ENCODE peak calls at places on chromosomes 13 and 19, in ten cellular contexts. I, R, B, S, V, K, H, O, C and X are unnamed samples.

GRCh38 chr19:29121684-29122083 is 91.3 kb downstream of the UQCRFS1 start:
- DNase-seq in S (peak), I (peak), R (no peak), K (no peak), C (no peak), B (no peak), O (peak), V (no peak), H (no peak), X (no peak)

GRCh38 chr13:25988655-25989054 is 63.2 kb downstream of the SHISA2 start:
- DNase-seq in H (no peak), O (no peak), I (no peak), K (no peak), C (no peak), V (no peak), S (peak), R (no peak), B (no peak), X (no peak)

GRCh38 chr19:55913643-55914268 is 18.4 kb downstream of the NLRP13 start:
- DNase-seq in V (no peak), C (no peak), B (no peak), O (no peak), I (no peak), H (no peak), R (no peak), S (no peak), K (peak), X (no peak)

GRCh38 chr19:2964874-2965273 is 12.5 kb upstream of the TLE6 start:
- DNase-seq in K (no peak), R (no peak), I (no peak), H (no peak), B (no peak), V (no peak), O (no peak), S (no peak), C (no peak), X (no peak)

GRCh38 chr13:107365466-107366215 is 797.7 kb upstream of the ARGLU1 start:
- DNase-seq in V (no peak), C (no peak), B (no peak), H (no peak), S (no peak), I (no peak), K (no peak), O (no peak), R (no peak), X (no peak)

GRCh38 chr19:18478545-18479311 is 40.8 kb upstream of the ISYNA1 start:
- DNase-seq in H (peak), O (peak), V (peak), B (no peak), K (no peak), I (peak), R (peak), C (no peak), S (peak), X (peak)

GRCh38 chr19:18833849-18834643 is 2.3 kb downstream of the UPF1 start:
- DNase-seq in B (no peak), O (no peak), I (peak), R (peak), H (no peak), K (no peak), S (peak), V (peak), C (no peak), X (no peak)

GRCh38 chr19:3860499-3860898 is 8.3 kb downstream of the ZFR2 start:
- DNase-seq in V (no peak), B (no peak), K (no peak), R (no peak), S (no peak), C (no peak), O (no peak), H (no peak), I (no peak), X (no peak)

GRCh38 chr19:18841400-18841799 is 9.6 kb downstream of the UPF1 start:
- DNase-seq in O (no peak), V (no peak), K (no peak), C (no peak), H (no peak), I (no peak), R (peak), B (no peak), S (no peak), X (no peak)

GRCh38 chr13:51981355-51981754 is 29.9 kb downstream of the ATP7B start:
- DNase-seq in K (no peak), V (no peak), R (no peak), C (no peak), I (no peak), O (no peak), B (no peak), H (no peak), S (no peak), X (no peak)

GRCh38 chr19:58009666-58010301 is 7.2 kb upstream of the ZNF606 start:
- DNase-seq in O (peak), V (peak), S (peak), C (peak), R (peak), H (peak), B (no peak), K (no peak), I (peak), X (peak)

GRCh38 chr13:33119022-33119735 is 103.0 kb downstream of the KL start:
- DNase-seq in V (no peak), S (no peak), B (no peak), K (no peak), C (no peak), I (no peak), O (no peak), R (no peak), H (no peak), X (no peak)

GRCh38 chr13:91632071-91632470 is 233.7 kb downstream of the GPC5 start:
- DNase-seq in V (no peak), R (no peak), I (no peak), S (no peak), C (no peak), B (no peak), K (no peak), O (no peak), H (no peak), X (no peak)

GRCh38 chr19:56117376-56117884 is 3.7 kb downstream of the ZNF787 start:
- DNase-seq in O (no peak), K (no peak), B (no peak), V (no peak), R (no peak), C (peak), S (no peak), I (peak), H (no peak), X (no peak)

GRCh38 chr13:45194081-45194939 is 6.5 kb downstream of the KCTD4 start:
- DNase-seq in O (peak), K (no peak), H (no peak), V (no peak), I (peak), B (no peak), C (no peak), S (peak), R (no peak), X (peak)
- TF ChIP-seq CTCF in O (peak), K (no peak), H (peak), V (no peak), I (peak), B (peak), C (no peak), S (peak), R (no peak), X (peak)

DNA sequence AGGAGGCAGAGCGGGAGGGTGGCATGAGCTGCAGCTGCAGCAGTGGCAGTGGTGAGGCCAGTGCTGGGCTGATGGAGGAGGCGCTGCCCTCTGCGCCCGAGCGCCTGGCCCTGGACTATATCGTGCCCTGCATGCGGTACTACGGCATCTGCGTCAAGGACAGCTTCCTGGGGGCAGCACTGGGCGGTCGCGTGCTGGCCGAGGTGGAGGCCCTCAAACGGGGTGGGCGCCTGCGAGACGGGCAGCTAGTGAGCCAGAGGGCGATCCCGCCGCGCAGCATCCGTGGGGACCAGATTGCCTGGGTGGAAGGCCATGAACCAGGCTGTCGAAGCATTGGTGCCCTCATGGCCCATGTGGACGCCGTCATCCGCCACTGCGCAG is 2.0 kb downstream of the EGLN2 start:
- DNase-seq in B (no peak), R (peak), K (no peak), S (no peak), V (no peak), C (no peak), I (no peak), O (no peak), H (no peak), X (no peak)
- H3K27ac ChIP-seq in B (peak), R (peak), K (peak), S (no peak), V (peak), C (peak), I (no peak), O (no peak), H (peak), X (peak)

DNA sequence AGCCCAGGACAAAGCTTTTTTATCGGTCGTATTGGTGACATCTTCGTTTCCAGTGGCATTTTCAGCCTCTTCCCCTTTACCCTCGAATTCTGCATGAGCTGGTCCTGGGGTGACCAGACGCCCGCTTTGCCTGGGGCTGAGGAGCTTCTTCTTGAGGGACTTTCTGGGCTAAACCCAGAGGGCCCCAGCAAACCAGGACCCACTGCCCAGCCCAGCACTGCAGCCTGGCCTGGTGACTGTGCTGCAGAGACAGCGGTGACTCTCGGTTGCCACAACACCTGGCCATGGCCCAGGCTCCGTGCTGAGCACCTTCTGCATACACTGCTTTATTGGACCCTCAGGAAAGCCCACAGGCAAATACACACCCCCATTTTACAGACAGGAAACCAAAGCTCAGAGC is 21.0 kb downstream of the SPACA7 start:
- DNase-seq in I (no peak), B (no peak), C (no peak), V (no peak), O (no peak), K (no peak), H (no peak), R (no peak), S (no peak), X (no peak)
- TF ChIP-seq CTCF in I (no peak), B (no peak), C (no peak), V (no peak), O (no peak), K (no peak), H (no peak), R (no peak), S (no peak), X (no peak)

GRCh38 chr13:32039056-32039455 is 7.5 kb downstream of the FRY start:
- DNase-seq in R (no peak), B (no peak), H (no peak), I (no peak), S (no peak), O (no peak), V (no peak), C (no peak), K (no peak), X (no peak)

GRCh38 chr13:32038353-32038752 is 6.8 kb downstream of the FRY start:
- DNase-seq in C (no peak), B (no peak), I (no peak), H (no peak), K (no peak), O (no peak), R (no peak), V (no peak), S (no peak), X (no peak)

GRCh38 chr13:32036762-32037161 is 5.2 kb downstream of the FRY start:
- DNase-seq in H (no peak), O (no peak), R (no peak), V (peak), C (no peak), K (no peak), S (no peak), B (no peak), I (no peak), X (no peak)

GRCh38 chr13:32036131-32036695 is 4.6 kb downstream of the FRY start:
- DNase-seq in O (no peak), H (no peak), B (no peak), K (no peak), C (no peak), V (peak), R (no peak), S (no peak), I (no peak), X (no peak)

GRCh38 chr13:32037471-32037870 is 5.9 kb downstream of the FRY start:
- DNase-seq in H (no peak), K (no peak), R (no peak), C (no peak), O (no peak), B (no peak), V (no peak), S (no peak), I (no peak), X (no peak)
- H3K27ac ChIP-seq in H (no peak), K (no peak), R (peak), C (no peak), O (no peak), B (no peak), V (no peak), S (no peak), I (no peak), X (no peak)

DNA sequence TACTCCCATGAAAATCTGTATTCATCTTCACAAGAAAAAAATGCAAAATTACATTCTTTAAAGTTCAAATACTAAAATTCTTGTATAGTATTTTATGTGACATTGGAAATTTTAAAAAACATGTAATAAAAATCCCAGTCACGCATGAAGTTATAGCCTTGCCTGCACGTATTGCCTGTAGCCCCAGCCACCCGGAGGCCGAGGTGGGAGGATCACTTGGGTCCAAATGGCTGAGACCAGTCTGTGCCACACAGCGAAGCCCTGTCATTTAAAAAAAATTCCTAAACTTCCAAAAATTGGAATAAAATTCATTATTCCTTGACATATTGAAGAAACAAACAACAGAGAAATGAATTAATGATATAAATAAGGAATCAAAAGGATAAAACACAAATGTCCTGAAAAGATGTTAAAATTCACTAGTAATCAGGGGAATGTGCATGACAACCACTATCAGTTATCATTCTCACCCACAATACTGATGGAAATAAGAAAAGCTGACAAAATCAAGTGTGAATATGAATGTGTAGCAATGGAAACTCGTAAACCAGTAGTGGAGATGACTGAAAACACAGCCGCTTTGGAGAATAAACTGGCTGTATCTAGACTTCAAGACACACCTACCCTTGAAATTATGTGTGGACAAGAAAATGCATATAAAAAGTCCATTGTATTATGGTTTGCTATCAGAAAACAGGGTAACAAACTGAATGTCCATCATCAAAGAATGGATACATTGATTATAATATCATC is 7.5 kb downstream of the CARD8 start:
- DNase-seq in C (no peak), R (no peak), B (no peak), O (no peak), H (no peak), S (no peak), V (no peak), I (no peak), K (no peak), X (no peak)
- TF ChIP-seq CTCF in C (no peak), R (no peak), B (no peak), O (no peak), H (no peak), S (no peak), V (no peak), I (no peak), K (no peak), X (no peak)

GRCh38 chr19:8641221-8641907 is 10.9 kb downstream of the NFILZ start:
- DNase-seq in H (no peak), O (no peak), B (no peak), C (no peak), R (no peak), K (no peak), V (no peak), S (no peak), I (no peak), X (no peak)

GRCh38 chr19:8638078-8638619 is 7.7 kb downstream of the NFILZ start:
- DNase-seq in K (no peak), V (no peak), H (no peak), B (peak), C (no peak), S (no peak), I (peak), R (no peak), O (peak), X (peak)

GRCh38 chr19:8640402-8641004 is 10.1 kb downstream of the NFILZ start:
- DNase-seq in O (peak), R (peak), B (no peak), C (peak), S (peak), I (peak), V (no peak), H (peak), K (no peak), X (peak)

GRCh38 chr19:8641908-8642547 is 11.6 kb downstream of the NFILZ start:
- DNase-seq in I (no peak), S (peak), R (no peak), O (peak), K (peak), C (no peak), B (no peak), H (no peak), V (no peak), X (no peak)

DNA sequence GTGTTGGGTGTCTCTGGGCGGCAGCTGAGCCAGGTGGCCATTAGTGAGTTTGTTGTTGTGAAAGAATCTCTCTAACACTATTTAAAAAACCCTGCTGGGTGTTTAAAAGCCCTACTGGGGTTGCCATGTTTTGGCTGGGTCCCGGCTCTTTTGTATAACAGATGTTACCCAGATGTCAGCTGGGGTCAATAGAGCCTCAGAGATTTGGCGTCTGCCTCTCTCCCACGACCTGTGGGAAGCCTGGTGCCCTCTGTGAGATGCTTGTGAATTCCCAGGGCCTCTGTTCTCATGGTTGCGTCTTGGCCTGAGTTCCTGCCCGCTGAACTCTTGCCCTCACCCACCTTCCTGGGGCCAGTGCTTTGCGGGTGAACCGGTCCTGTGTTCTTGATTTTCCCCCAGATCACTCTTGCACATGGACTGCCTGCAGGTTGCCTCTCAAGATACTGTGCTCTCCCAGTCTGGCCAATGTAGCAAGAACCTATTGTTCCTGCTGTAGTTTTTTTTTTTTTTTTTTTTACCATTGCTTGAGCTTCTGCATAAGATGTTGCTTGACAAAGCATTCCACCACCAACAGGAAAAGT is 9.5 kb downstream of the NFILZ start:
- DNase-seq in V (no peak), I (no peak), S (no peak), K (no peak), O (peak), R (no peak), B (no peak), C (no peak), H (no peak), X (no peak)
- H3K27ac ChIP-seq in V (no peak), I (no peak), S (no peak), K (no peak), O (peak), R (no peak), B (no peak), C (peak), H (no peak), X (no peak)

DNA sequence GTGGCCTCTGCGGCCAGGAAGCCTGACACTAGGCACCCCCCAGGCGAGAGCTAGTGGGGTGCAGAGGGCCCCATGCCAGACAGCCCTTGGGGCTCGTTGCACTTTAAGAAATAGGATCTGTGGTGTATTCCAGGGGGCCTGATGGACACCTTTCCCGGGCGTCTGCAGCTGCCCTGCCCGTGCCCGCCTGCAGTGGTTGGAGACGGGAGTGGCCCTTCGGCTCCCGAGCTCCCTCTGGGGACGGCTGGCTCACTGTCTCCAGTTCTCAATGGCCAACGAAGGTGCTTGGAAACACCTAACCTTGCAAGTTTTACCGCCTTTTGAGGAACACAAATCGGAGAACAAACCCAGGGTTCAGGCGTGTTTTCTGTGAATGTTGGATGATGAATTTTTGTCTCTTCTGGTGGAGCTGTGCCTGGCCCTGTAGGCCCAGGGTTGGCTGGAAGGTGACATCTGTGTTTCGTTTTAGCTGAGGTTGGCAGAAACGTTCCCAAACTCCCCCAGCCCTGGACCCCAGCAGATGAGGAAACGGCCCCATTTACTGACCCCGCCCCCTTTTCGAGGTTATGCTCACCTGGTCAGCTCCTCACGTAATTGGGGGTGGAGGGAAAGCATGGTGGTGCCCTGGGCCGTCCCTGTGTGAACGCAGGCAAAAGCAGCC is 17.4 kb upstream of the NPAS1 start:
- DNase-seq in H (peak), V (peak), S (no peak), B (no peak), R (no peak), C (peak), I (no peak), O (peak), K (no peak), X (no peak)
- TF ChIP-seq CTCF in H (peak), V (no peak), S (no peak), B (no peak), R (peak), C (no peak), I (no peak), O (peak), K (peak), X (peak)

GRCh38 chr13:50635504-50635903 is 208.0 kb downstream of the DLEU7 start:
- DNase-seq in H (no peak), V (no peak), S (peak), B (no peak), I (no peak), C (no peak), K (no peak), R (no peak), O (no peak), X (no peak)
- H3K27ac ChIP-seq in H (no peak), V (no peak), S (peak), B (no peak), I (no peak), C (peak), K (no peak), R (no peak), O (no peak), X (peak)

GRCh38 chr13:40082644-40083043 is 427.2 kb downstream of the COG6 start:
- DNase-seq in V (no peak), O (peak), C (no peak), K (no peak), B (no peak), S (no peak), R (no peak), I (peak), H (no peak), X (no peak)
- TF ChIP-seq CTCF in V (no peak), O (no peak), C (no peak), K (no peak), B (no peak), S (no peak), R (no peak), I (no peak), H (no peak), X (no peak)

GRCh38 chr13:76829572-76830327 is 56.5 kb downstream of the KCTD12 start:
- DNase-seq in V (no peak), C (no peak), O (no peak), S (no peak), K (no peak), B (no peak), R (peak), H (no peak), I (no peak), X (peak)
- H3K27ac ChIP-seq in V (peak), C (no peak), O (no peak), S (peak), K (no peak), B (no peak), R (peak), H (no peak), I (no peak), X (peak)